ENCODE peak calls at places on chromosomes 4 and X, in six cellular contexts. C is ovary; L is CD8-positive, alpha-beta T cell; W is cardiac muscle cell; H is PC-9; P is HL-60. Q is an unnamed sample.

GRCh38 chr4:55921093-55921492 is 27.7 kb upstream of the CEP135 start:
- DNase-seq in W (no peak), L (no peak), P (no peak), C (no peak), H (no peak), Q (no peak)

GRCh38 chr4:137238456-137238855 is 293.8 kb downstream of the PCDH18 start:
- DNase-seq in C (no peak), W (no peak), L (no peak), H (no peak), P (no peak), Q (no peak)

GRCh38 chrX:31423575-31424284 is 351.9 kb upstream of the FTHL17 start:
- DNase-seq in W (peak; percentile 76), L (no peak), H (peak; percentile 40), C (peak; percentile 61), P (peak; percentile 11), Q (peak; percentile 21)

GRCh38 chrX:81900522-81900921 is 698.6 kb downstream of the SH3BGRL start:
- DNase-seq in W (no peak), H (no peak), L (no peak), P (no peak), C (no peak), Q (no peak)

GRCh38 chrX:108081110-108081509 is 10.2 kb downstream of the PSMD10 start:
- DNase-seq in H (no peak), W (no peak), C (no peak), L (no peak), P (no peak), Q (no peak)

GRCh38 chrX:11427082-11428033 is 134.1 kb downstream of the AMELX start:
- DNase-seq in H (no peak), L (no peak), W (peak; percentile 6), P (no peak), C (peak; percentile 79), Q (peak; percentile 77)

GRCh38 chr4:10032625-10033024 is 11.3 kb upstream of the SLC2A9 start:
- DNase-seq in W (no peak), C (no peak), H (peak; percentile 96), P (peak; percentile 75), L (no peak), Q (no peak)

GRCh38 chrX:154800508-154801207 is 4.6 kb downstream of the MPP1 start:
- DNase-seq in W (no peak), P (peak; percentile 59), H (no peak), C (no peak), L (no peak), Q (no peak)

GRCh38 chrX:153871451-153871850 is 14.5 kb downstream of the L1CAM start:
- DNase-seq in L (no peak), C (no peak), P (no peak), W (no peak), H (no peak), Q (no peak)

GRCh38 chr4:33302298-33302697 is 2582.1 kb downstream of the PCDH7 start:
- DNase-seq in C (no peak), P (peak; percentile 67), H (no peak), L (no peak), W (no peak), Q (no peak)

GRCh38 chr4:152172146-152172545 is 363.7 kb downstream of the FBXW7 start:
- DNase-seq in C (no peak), L (no peak), P (no peak), W (no peak), H (no peak), Q (no peak)

GRCh38 chr4:17260395-17260907 is 251.4 kb downstream of the QDPR start:
- DNase-seq in C (no peak), W (no peak), P (no peak), H (no peak), L (no peak), Q (no peak)

GRCh38 chrX:70635227-70635626 is 190.6 kb downstream of the DLG3 start:
- DNase-seq in L (no peak), W (no peak), C (no peak), H (no peak), P (no peak), Q (no peak)

GRCh38 chrX:133661962-133662839 is 246.9 kb upstream of the GPC4 start:
- DNase-seq in C (no peak), H (no peak), P (no peak), W (no peak), L (no peak), Q (no peak)

GRCh38 chr4:59597536-59598232 is 1602.4 kb upstream of the ADGRL3 start:
- DNase-seq in W (no peak), H (no peak), L (no peak), P (no peak), C (no peak), Q (no peak)

GRCh38 chrX:144006811-144007210 is 122.9 kb downstream of the UBE2NL start:
- DNase-seq in L (no peak), C (no peak), P (no peak), H (peak; percentile 53), W (no peak), Q (no peak)

GRCh38 chr4:15754323-15754722 is 23.8 kb upstream of the CD38 start:
- DNase-seq in P (peak; percentile 73), W (no peak), L (peak; percentile 59), H (no peak), C (no peak), Q (no peak)

GRCh38 chr4:156725257-156725656 is 246.3 kb downstream of the PDGFC start:
- DNase-seq in W (no peak), C (no peak), L (no peak), H (no peak), P (no peak), Q (no peak)

GRCh38 chr4:106707776-106708603 is 328.1 kb downstream of the DKK2 start:
- DNase-seq in C (no peak), W (no peak), P (peak; percentile 59), L (no peak), H (no peak), Q (no peak)

GRCh38 chr4:186854256-186854655 is 130.6 kb upstream of the FAT1 start:
- DNase-seq in H (no peak), W (no peak), L (no peak), P (no peak), C (no peak), Q (no peak)

GRCh38 chr4:25844957-25845712 is 17.7 kb downstream of the SEL1L3 start:
- DNase-seq in L (no peak), H (no peak), P (peak; percentile 21), C (no peak), W (no peak), Q (no peak)

GRCh38 chr4:162456106-162456505 is 292.3 kb upstream of the FSTL5 start:
- DNase-seq in W (no peak), H (no peak), C (no peak), L (no peak), P (no peak), Q (no peak)

GRCh38 chr4:14749910-14750309 is 252.4 kb upstream of the CPEB2 start:
- DNase-seq in W (peak; percentile 38), P (peak; percentile 22), H (no peak), C (no peak), L (no peak), Q (peak; percentile 30)

GRCh38 chrX:136600059-136600458 is 47.9 kb upstream of the CD40LG start:
- DNase-seq in C (no peak), P (no peak), L (no peak), H (no peak), W (no peak), Q (no peak)

GRCh38 chr4:143531368-143531767 is 17.9 kb downstream of the SMARCA5 start:
- DNase-seq in C (no peak), L (no peak), W (no peak), H (no peak), P (no peak), Q (no peak)

GRCh38 chrX:38192007-38192625 is 28.6 kb downstream of the SRPX start:
- DNase-seq in H (no peak), P (peak; percentile 25), L (no peak), C (no peak), W (peak; percentile 23), Q (no peak)

GRCh38 chr4:99848576-99848975 is 31.9 kb downstream of the DAPP1 start:
- DNase-seq in C (no peak), H (no peak), W (no peak), L (no peak), P (no peak), Q (no peak)

GRCh38 chrX:15384304-15384703 is at the start of gene VEGFD:
- DNase-seq in C (no peak), P (no peak), H (no peak), L (no peak), W (peak; percentile 56), Q (no peak)

GRCh38 chr4:124135409-124135813 is 577.1 kb downstream of the ANKRD50 start:
- DNase-seq in C (no peak), W (no peak), L (no peak), P (no peak), H (no peak), Q (no peak)

GRCh38 chr4:140612356-140612755 is 43.6 kb upstream of the UCP1 start:
- DNase-seq in L (no peak), W (no peak), P (no peak), C (no peak), H (no peak), Q (no peak)

GRCh38 chr4:186770446-186771175 is 47.0 kb upstream of the FAT1 start:
- DNase-seq in P (no peak), H (peak; percentile 73), L (no peak), W (no peak), C (no peak), Q (no peak)

GRCh38 chr4:31069151-31069550 is 349.0 kb downstream of the PCDH7 start:
- DNase-seq in P (no peak), L (no peak), H (no peak), C (no peak), W (no peak), Q (no peak)

GRCh38 chr4:86891785-86892638 is at the start of gene C4orf36:
- DNase-seq in W (peak; percentile 65), P (peak; percentile 64), L (no peak), C (peak; percentile 83), H (peak; percentile 77), Q (peak; percentile 37)

GRCh38 chrX:56029691-56030090 is 202.5 kb upstream of the KLF8 start:
- DNase-seq in C (no peak), W (no peak), L (no peak), H (peak; percentile 90), P (no peak), Q (no peak)
- H3K4me3 ChIP-seq in C (no peak overlapping the region), W (no peak overlapping the region), L (no peak overlapping the region), H (peak overlapping the region; percentile 42), P (no peak overlapping the region), Q (no peak overlapping the region)

DNA sequence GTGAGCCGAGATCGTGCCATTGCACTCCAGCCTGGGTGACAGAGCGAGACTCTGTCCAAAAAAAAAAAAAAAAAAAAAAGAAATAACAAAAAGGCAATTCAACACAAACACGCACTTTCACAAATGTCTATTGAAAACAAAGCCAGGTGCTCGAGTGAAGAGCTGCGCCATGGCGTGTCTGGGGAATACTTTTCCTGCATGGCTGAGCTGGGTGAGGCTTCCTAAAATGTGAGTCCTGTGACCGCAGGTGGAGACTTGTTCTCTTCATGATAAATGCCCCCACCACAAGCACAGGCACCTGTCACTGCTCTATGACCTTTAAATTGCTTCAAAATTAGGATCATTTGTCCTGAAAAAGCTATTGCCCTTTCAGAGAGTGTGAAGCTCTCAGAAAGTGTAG is 4.0 kb upstream of the ABLIM2 start:
- DNase-seq in L (no peak), W (no peak), C (no peak), H (no peak), P (no peak), Q (no peak)
- H3K27ac ChIP-seq in L (no peak overlapping the region), W (no peak overlapping the region), C (no peak overlapping the region), H (no peak overlapping the region), P (no peak overlapping the region), Q (no peak overlapping the region)

GRCh38 chr4:39046243-39046642 is 14.0 kb upstream of the TMEM156 start:
- DNase-seq in P (peak; percentile 56), W (no peak), C (no peak), H (peak; percentile 80), L (no peak), Q (no peak)
- H3K4me3 ChIP-seq in P (no peak overlapping the region), W (no peak overlapping the region), C (peak overlapping the region; percentile 73), H (peak overlapping the region; percentile 85), L (no peak overlapping the region), Q (peak overlapping the region; percentile 68)

GRCh38 chr4:182600093-182600492 is 317.1 kb downstream of the DCTD start:
- DNase-seq in C (no peak), L (no peak), P (no peak), H (no peak), W (no peak), Q (no peak)
- H3K27ac ChIP-seq in C (no peak overlapping the region), L (no peak overlapping the region), P (no peak overlapping the region), H (no peak overlapping the region), W (no peak overlapping the region), Q (no peak overlapping the region)